ENCODE peak calls at places on chromosomes 2 and 18, in four cellular contexts. N is heart left ventricle, M is WTC11, O is AG04449. L is an unnamed sample.

GRCh38 chr2:140586379-140586778 is 1544.4 kb downstream of the LRP1B start:
- DNase-seq in O (no peak), M (peak), N (no peak), L (no peak)

GRCh38 chr18:74132201-74132600 is 15.4 kb downstream of the FBXO15 start:
- DNase-seq in M (no peak), N (no peak), O (no peak), L (peak)

GRCh38 chr2:190088917-190089316 is 26.4 kb upstream of the MSTN start:
- DNase-seq in M (peak), N (peak), O (peak), L (peak)

GRCh38 chr2:240795916-240796510 is 24.0 kb downstream of the KIF1A start:
- DNase-seq in O (no peak), M (no peak), N (no peak), L (no peak)

GRCh38 chr2:73293534-73294171 is at the start of gene EGR4:
- DNase-seq in O (no peak), M (peak), N (peak), L (peak)

GRCh38 chr2:181354626-181355025 is 102.6 kb upstream of the ITGA4 start:
- DNase-seq in M (no peak), O (peak), N (no peak), L (peak)

GRCh38 chr2:16738361-16739225 is 73.0 kb upstream of the CYRIA start:
- DNase-seq in O (no peak), M (no peak), N (no peak), L (no peak)

GRCh38 chr2:25528173-25528572 is 145.2 kb downstream of the DTNB start:
- DNase-seq in M (no peak), N (no peak), O (peak), L (peak)

GRCh38 chr2:20170646-20171250 is 54.2 kb downstream of the SDC1 start:
- DNase-seq in M (no peak), N (no peak), O (no peak), L (no peak)

GRCh38 chr2:31317387-31317786 is 83.4 kb downstream of the EHD3 start:
- DNase-seq in M (no peak), O (no peak), N (no peak), L (no peak)

GRCh38 chr18:53018791-53019190 is 678.8 kb downstream of the DCC start:
- DNase-seq in N (no peak), O (no peak), M (no peak), L (no peak)

GRCh38 chr2:215241791-215242305 is 70.0 kb upstream of the ATIC start:
- DNase-seq in N (no peak), M (no peak), O (no peak), L (no peak)

GRCh38 chr2:25367296-25367695 is 25.6 kb upstream of the DNMT3A start:
- DNase-seq in O (no peak), N (no peak), M (no peak), L (no peak)

GRCh38 chr2:159155791-159156190 is 130.7 kb downstream of the WDSUB1 start:
- DNase-seq in O (no peak), N (no peak), M (no peak), L (no peak)

GRCh38 chr18:43882358-43882757 is 605.1 kb upstream of the SYT4 start:
- DNase-seq in M (peak), O (no peak), N (peak), L (no peak)

GRCh38 chr2:23036683-23037082 is 348.3 kb upstream of the KLHL29 start:
- DNase-seq in O (no peak), M (no peak), N (no peak), L (no peak)

GRCh38 chr2:216690451-216691209 is 4.7 kb downstream of the IGFBP5 start:
- DNase-seq in N (no peak), O (peak), M (no peak), L (peak)

GRCh38 chr2:111169268-111169667 is 48.6 kb downstream of the BCL2L11 start:
- DNase-seq in N (no peak), M (no peak), O (no peak), L (no peak)

DNA sequence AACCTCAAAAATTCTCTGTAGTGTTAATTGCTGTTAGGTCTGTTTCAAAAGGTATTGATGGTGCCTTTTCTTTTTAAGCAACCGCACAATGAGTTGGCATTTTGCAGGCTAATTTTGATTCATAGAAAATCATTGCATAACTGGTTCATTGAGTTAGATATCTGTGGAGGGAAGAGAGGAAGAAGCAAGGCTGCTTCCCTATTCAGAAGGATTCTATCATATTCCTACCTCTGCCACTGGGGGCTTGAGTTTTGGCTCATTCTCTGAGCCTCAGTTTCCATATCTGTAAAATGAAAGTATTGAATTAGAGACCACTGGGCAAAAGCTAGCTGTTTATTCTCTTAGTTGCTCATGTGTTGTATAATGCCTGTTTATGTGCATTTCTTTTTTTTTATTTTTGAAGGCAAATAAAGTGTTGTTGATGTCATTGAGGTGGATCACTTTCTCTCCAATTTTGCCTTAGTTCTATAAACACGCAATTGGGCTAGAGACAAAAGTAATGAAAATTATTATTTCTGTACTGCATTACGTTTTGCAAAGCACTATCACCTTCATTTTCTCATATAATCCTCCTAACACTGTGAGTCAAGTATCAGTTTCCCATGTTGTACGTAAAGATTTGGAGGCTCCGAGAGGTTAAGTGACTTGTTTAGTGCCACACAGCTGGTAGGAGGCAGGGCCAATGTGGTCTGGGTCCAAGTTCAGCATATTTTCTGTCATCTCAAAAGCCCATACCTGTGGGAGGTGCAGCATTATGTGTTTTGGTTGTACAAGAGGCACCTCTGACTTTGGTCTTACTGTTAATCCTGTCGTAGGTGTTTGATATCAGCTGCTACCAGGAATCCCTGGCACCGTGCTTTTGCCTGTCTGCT is 5.9 kb downstream of the TRIB2 start:
- DNase-seq in N (no peak), O (no peak), M (no peak), L (no peak)
- TF ChIP-seq CTCF in N (no peak), O (no peak), M (no peak), L (peak)

GRCh38 chr2:236092714-236093113 is 75.5 kb downstream of the GBX2 start:
- DNase-seq in O (no peak), N (no peak), M (no peak), L (no peak)
- TF ChIP-seq CTCF in O (no peak), N (no peak), M (no peak), L (no peak)

GRCh38 chr2:191947235-191947634 is 100.3 kb upstream of the CAVIN2 start:
- DNase-seq in N (no peak), O (no peak), M (peak), L (no peak)
- TF ChIP-seq CTCF in N (no peak), O (no peak), M (no peak), L (no peak)

DNA sequence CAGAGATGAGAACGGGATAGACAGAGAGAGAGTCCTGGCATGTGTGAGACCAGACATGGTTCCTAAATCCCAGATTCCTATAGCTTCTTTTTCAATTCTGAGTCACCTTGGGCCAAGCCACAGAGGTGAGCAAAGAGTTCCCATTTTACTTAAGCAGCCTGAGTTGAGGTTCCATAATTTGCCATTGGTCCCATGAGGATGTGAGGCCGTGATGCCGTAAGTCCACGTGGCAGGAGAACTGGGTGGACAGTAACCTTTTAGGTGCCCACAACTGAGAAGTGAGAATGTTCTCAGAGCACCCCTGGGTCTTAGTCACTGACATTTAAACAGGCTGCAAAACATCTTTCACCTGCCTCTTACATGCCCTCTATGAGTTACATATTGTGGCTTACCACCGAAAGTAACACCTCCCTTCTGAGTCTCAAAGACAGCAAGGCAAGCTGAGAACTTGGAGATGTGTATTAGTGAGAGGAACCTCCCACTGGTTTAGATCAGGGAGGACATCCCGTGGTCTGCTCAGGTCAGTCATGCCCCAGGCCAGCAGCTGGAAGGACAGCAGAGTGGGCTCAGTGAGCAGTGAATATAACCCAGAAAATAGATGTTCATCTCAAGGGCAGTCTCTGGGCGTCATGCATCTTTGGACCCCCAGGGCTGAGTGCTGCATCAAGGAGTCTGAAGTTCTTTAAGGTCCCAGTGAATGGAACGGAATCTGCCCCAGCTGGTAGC is 127.9 kb upstream of the LGALSL start:
- DNase-seq in N (no peak), O (no peak), M (no peak), L (no peak)
- TF ChIP-seq CTCF in N (no peak), O (no peak), M (no peak), L (no peak)

GRCh38 chr18:48996901-48997463 is 46.2 kb upstream of the SMAD7 start:
- DNase-seq in O (peak), M (no peak), N (no peak), L (peak)
- TF ChIP-seq CTCF in O (peak), M (no peak), N (no peak), L (peak)

GRCh38 chr18:59994357-59994756 is 94.6 kb downstream of the PMAIP1 start:
- DNase-seq in O (no peak), M (no peak), N (no peak), L (no peak)

GRCh38 chr18:59993560-59993959 is 93.8 kb downstream of the PMAIP1 start:
- DNase-seq in M (no peak), O (no peak), N (no peak), L (no peak)

GRCh38 chr18:59996370-59996966 is 96.7 kb downstream of the PMAIP1 start:
- DNase-seq in M (peak), N (no peak), O (no peak), L (peak)
- TF ChIP-seq CTCF in M (peak), N (no peak), O (peak), L (peak)

DNA sequence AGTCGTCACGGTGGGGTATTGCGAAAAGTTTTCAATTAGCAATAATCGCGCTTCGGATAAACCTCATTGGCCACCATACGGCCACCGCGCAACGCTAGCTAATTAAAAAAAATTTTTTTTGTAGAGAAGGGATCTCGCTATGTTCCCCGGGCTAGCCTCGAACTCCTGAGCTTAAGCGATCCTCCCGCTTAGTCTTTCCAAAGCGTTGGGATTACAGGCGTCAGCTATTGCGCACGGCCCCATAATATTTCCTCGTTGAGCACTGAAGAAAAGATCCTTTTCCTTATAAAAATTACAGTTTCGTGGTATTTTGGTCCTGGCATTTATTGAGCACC is 759 bp upstream of the ACTR1B start:
- DNase-seq in N (peak), M (no peak), O (no peak), L (no peak)
- TF ChIP-seq CTCF in N (no peak), M (no peak), O (no peak), L (peak)

GRCh38 chr2:95312543-95313205 is 15.5 kb downstream of the KCNIP3 start:
- DNase-seq in M (no peak), N (no peak), O (no peak), L (no peak)

GRCh38 chr2:95314964-95315611 is 17.9 kb downstream of the KCNIP3 start:
- DNase-seq in O (no peak), N (no peak), M (peak), L (peak)

GRCh38 chr2:95315801-95316411 is 18.8 kb downstream of the KCNIP3 start:
- DNase-seq in N (no peak), M (no peak), O (peak), L (peak)

GRCh38 chr2:95313296-95314265 is 16.4 kb downstream of the KCNIP3 start:
- DNase-seq in M (no peak), O (no peak), N (no peak), L (no peak)

GRCh38 chr2:95314598-95314963 is 17.4 kb downstream of the KCNIP3 start:
- DNase-seq in N (no peak), M (no peak), O (no peak), L (no peak)
- TF ChIP-seq CTCF in N (no peak), M (no peak), O (no peak), L (no peak)

DNA sequence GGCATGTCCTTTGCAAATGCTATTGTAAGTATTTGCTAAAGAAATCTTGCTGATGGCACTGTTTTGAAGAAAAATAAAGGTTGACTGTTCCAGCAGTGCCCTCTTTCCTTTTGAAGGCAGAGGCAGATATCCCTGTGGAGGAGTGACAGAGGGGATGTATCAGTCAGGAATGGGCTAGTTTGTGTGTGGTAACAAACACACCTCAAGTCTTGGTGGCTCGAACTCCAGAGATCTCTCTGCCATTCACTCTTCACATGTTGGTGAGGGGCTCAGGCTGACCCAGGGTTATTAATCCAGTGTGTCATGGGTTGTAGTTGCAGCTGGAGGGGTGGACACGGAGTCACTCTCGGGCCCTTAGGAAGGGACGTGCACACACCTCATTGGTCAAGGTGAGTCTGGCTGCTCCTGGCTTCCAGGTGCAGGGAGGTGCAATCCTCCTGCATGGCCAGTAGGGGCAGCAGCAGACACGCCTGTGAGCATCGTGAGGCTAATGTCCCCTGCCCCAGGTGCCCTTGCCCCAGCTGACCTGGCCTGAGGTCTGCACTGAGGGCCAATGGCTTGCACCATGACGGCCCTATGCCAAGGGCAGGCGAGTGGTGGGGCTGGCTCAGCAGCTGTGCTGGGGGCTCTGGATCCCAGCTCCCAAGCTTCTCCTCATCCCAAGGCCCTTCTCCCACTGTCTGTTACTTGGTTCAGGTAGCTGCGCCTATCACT is 146.5 kb downstream of the ASB1 start:
- DNase-seq in N (no peak), M (peak), O (no peak), L (no peak)
- TF ChIP-seq CTCF in N (peak), M (peak), O (peak), L (peak)

L was measured in HFFc6.